ENCODE peak calls at places on chromosomes 11 and 22, in four cellular contexts. One of them, this sample, is unnamed.

GRCh38 chr22:38203090-38203810 is 1.5 kb downstream of the MAFF start:
- DNase-seq in stomach: peak; percentile 85
- DNase-seq in Panc1: no peak
- DNase-seq in K562: peak; percentile 49
- DNase-seq in this sample: peak; percentile 78

GRCh38 chr11:2300936-2301630 is 635 bp downstream of the C11orf21 start:
- DNase-seq in stomach: peak; percentile 23
- DNase-seq in Panc1: no peak
- DNase-seq in K562: no peak
- DNase-seq in this sample: no peak

GRCh38 chr11:8768625-8769333 is 86.2 kb downstream of the RPL27A start:
- DNase-seq in stomach: peak; percentile 55
- DNase-seq in Panc1: peak; percentile 50
- DNase-seq in K562: peak; percentile 61
- DNase-seq in this sample: no peak

GRCh38 chr22:43520632-43521039 is 108.8 kb downstream of the MPPED1 start:
- DNase-seq in stomach: no peak
- DNase-seq in Panc1: no peak
- DNase-seq in K562: no peak
- DNase-seq in this sample: no peak

GRCh38 chr11:94948070-94948617 is 25.2 kb downstream of the CWC15 start:
- DNase-seq in stomach: no peak
- DNase-seq in Panc1: no peak
- DNase-seq in K562: peak; percentile 29
- DNase-seq in this sample: no peak

GRCh38 chr11:106231591-106231990 is 154.1 kb downstream of the AASDHPPT start:
- DNase-seq in stomach: no peak
- DNase-seq in Panc1: no peak
- DNase-seq in K562: no peak
- DNase-seq in this sample: no peak

GRCh38 chr11:121741316-121741715 is 288.5 kb upstream of the SORL1-AS1 start:
- DNase-seq in stomach: no peak
- DNase-seq in Panc1: no peak
- DNase-seq in K562: no peak
- DNase-seq in this sample: no peak

GRCh38 chr11:36492724-36493304 is 17.3 kb downstream of the TRAF6 start:
- DNase-seq in stomach: no peak
- DNase-seq in Panc1: peak; percentile 42
- DNase-seq in K562: peak; percentile 71
- DNase-seq in this sample: no peak

GRCh38 chr11:116638463-116638862 is 134.3 kb downstream of the BUD13 start:
- DNase-seq in stomach: no peak
- DNase-seq in Panc1: no peak
- DNase-seq in K562: no peak
- DNase-seq in this sample: no peak

GRCh38 chr22:32202539-32203180 is 2.2 kb downstream of the RFPL2 start:
- DNase-seq in stomach: peak; percentile 52
- DNase-seq in Panc1: no peak
- DNase-seq in K562: peak; percentile 22
- DNase-seq in this sample: peak; percentile 53

GRCh38 chr11:9396752-9397151 is 12.3 kb downstream of the IPO7 start:
- DNase-seq in stomach: no peak
- DNase-seq in Panc1: no peak
- DNase-seq in K562: no peak
- DNase-seq in this sample: no peak

GRCh38 chr11:111591187-111591960 is 10.9 kb upstream of the SIK2 start:
- DNase-seq in stomach: no peak
- DNase-seq in Panc1: no peak
- DNase-seq in K562: no peak
- DNase-seq in this sample: no peak

GRCh38 chr11:86670179-86670578 is 2.2 kb downstream of the ME3 start:
- DNase-seq in stomach: no peak
- DNase-seq in Panc1: no peak
- DNase-seq in K562: no peak
- DNase-seq in this sample: no peak

GRCh38 chr22:34055525-34056200 is 135.4 kb upstream of the LARGE1 start:
- DNase-seq in stomach: peak; percentile 28
- DNase-seq in Panc1: no peak
- DNase-seq in K562: peak; percentile 2
- DNase-seq in this sample: no peak

GRCh38 chr11:131095501-131096185 is 179.4 kb upstream of the SNX19 start:
- DNase-seq in stomach: no peak
- DNase-seq in Panc1: no peak
- DNase-seq in K562: no peak
- DNase-seq in this sample: no peak

GRCh38 chr11:119093951-119094815 is 7.5 kb downstream of the DPAGT1 start:
- DNase-seq in stomach: peak; percentile 37
- DNase-seq in Panc1: no peak
- DNase-seq in K562: peak; percentile 60
- DNase-seq in this sample: peak; percentile 14

GRCh38 chr22:17119481-17120202 is 1.5 kb downstream of the TMEM121B start:
- DNase-seq in stomach: no peak
- DNase-seq in Panc1: no peak
- DNase-seq in K562: peak; percentile 56
- DNase-seq in this sample: no peak

GRCh38 chr11:43574949-43575915 is 105.3 kb upstream of the HSD17B12 start:
- DNase-seq in stomach: no peak
- DNase-seq in Panc1: no peak
- DNase-seq in K562: no peak
- DNase-seq in this sample: no peak

GRCh38 chr11:120646206-120646605 is 134.7 kb downstream of the GRIK4 start:
- DNase-seq in stomach: no peak
- DNase-seq in Panc1: no peak
- DNase-seq in K562: no peak
- DNase-seq in this sample: no peak

GRCh38 chr22:35657571-35658312 is 9.5 kb downstream of the APOL6 start:
- DNase-seq in stomach: no peak
- DNase-seq in Panc1: no peak
- DNase-seq in K562: peak; percentile 12
- DNase-seq in this sample: no peak

GRCh38 chr22:36419177-36419911 is 31.6 kb upstream of the MYH9 start:
- DNase-seq in stomach: no peak
- DNase-seq in Panc1: no peak
- DNase-seq in K562: peak; percentile 80
- DNase-seq in this sample: no peak

GRCh38 chr11:85310479-85310878 is 316.7 kb downstream of the DLG2 start:
- DNase-seq in stomach: no peak
- DNase-seq in Panc1: no peak
- DNase-seq in K562: no peak
- DNase-seq in this sample: no peak

GRCh38 chr11:122632178-122632824 is 23.2 kb upstream of the UBASH3B start:
- DNase-seq in stomach: no peak
- DNase-seq in Panc1: no peak
- DNase-seq in K562: no peak
- DNase-seq in this sample: no peak

GRCh38 chr11:8832571-8833260 is 78.3 kb upstream of the AKIP1 start:
- DNase-seq in stomach: peak; percentile 35
- DNase-seq in Panc1: no peak
- DNase-seq in K562: no peak
- DNase-seq in this sample: no peak

GRCh38 chr11:116976941-116977570 is 121.2 kb downstream of the SIK3 start:
- DNase-seq in stomach: no peak
- DNase-seq in Panc1: no peak
- DNase-seq in K562: no peak
- DNase-seq in this sample: no peak

GRCh38 chr11:91261513-91261912 is 963.1 kb upstream of the FAT3 start:
- DNase-seq in stomach: no peak
- DNase-seq in Panc1: no peak
- DNase-seq in K562: no peak
- DNase-seq in this sample: no peak

GRCh38 chr11:12079726-12080556 is 30.4 kb upstream of the MICAL2 start:
- DNase-seq in stomach: peak; percentile 50
- DNase-seq in Panc1: peak; percentile 87
- DNase-seq in K562: no peak
- DNase-seq in this sample: no peak

GRCh38 chr22:24107668-24108067 is 73.6 kb upstream of the SUSD2 start:
- DNase-seq in stomach: peak; percentile 61
- DNase-seq in Panc1: no peak
- DNase-seq in K562: no peak
- DNase-seq in this sample: peak; percentile 85

GRCh38 chr22:39226353-39226752 is 18.4 kb downstream of the PDGFB start:
- DNase-seq in stomach: no peak
- DNase-seq in Panc1: no peak
- DNase-seq in K562: no peak
- DNase-seq in this sample: no peak

GRCh38 chr11:2100361-2101170 is 38.6 kb downstream of the IGF2 start:
- DNase-seq in stomach: peak; percentile 71
- DNase-seq in Panc1: no peak
- DNase-seq in K562: peak; percentile 18
- DNase-seq in this sample: no peak

GRCh38 chr11:1797391-1798125 is 33.8 kb upstream of the CTSD start:
- DNase-seq in stomach: peak; percentile 10
- DNase-seq in Panc1: no peak
- DNase-seq in K562: no peak
- DNase-seq in this sample: no peak

GRCh38 chr11:66288138-66288865 is 641 bp downstream of the YIF1A start:
- DNase-seq in stomach: no peak
- DNase-seq in Panc1: no peak
- DNase-seq in K562: no peak
- DNase-seq in this sample: no peak

GRCh38 chr11:109939176-109939810 is 153.9 kb upstream of the ZC3H12C start:
- DNase-seq in stomach: no peak
- DNase-seq in Panc1: peak; percentile 67
- DNase-seq in K562: peak; percentile 72
- DNase-seq in this sample: peak; percentile 29

GRCh38 chr11:66277475-66278391 is at the start of gene CNIH2:
- DNase-seq in stomach: peak; percentile 39
- DNase-seq in Panc1: no peak
- DNase-seq in K562: peak; percentile 47
- DNase-seq in this sample: no peak

GRCh38 chr11:43517518-43517917 is 158.8 kb downstream of the TTC17 start:
- DNase-seq in stomach: no peak
- DNase-seq in Panc1: no peak
- DNase-seq in K562: no peak
- DNase-seq in this sample: no peak

DNA sequence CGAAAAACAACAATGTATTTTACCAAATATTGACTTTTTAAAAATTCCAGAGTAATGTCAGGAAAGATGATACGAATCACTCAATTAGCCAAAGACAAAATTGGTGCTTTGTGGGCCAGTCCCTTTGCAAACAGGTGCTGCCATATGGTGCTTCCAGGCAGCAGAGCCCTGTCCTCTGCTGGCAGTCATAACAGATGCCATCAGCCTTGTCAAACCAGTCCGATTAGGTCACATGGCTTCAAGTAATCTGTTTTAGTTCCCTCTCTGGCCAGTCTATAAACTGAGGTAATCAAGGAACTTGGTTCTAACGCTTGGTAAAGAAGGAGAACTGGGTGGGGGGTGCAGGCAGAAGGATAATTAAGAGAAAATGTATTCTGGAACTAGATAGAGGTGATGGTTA is 49.1 kb upstream of the CAPRIN1 start:
- DNase-seq in stomach: peak; percentile 57
- DNase-seq in Panc1: no peak
- DNase-seq in K562: no peak
- DNase-seq in this sample: peak; percentile 84
- H3K4me1 ChIP-seq in stomach: peaks cover 7% of the 10 kb centered on the region
- H3K4me1 ChIP-seq in Panc1: peaks cover 5% of the 10 kb centered on the region
- H3K4me1 ChIP-seq in K562: peaks cover 9% of the 10 kb centered on the region
- H3K4me1 ChIP-seq in this sample: no peaks in the 10 kb centered on the region

GRCh38 chr11:62556872-62557631 is 10.4 kb upstream of the AHNAK start:
- DNase-seq in stomach: no peak
- DNase-seq in Panc1: no peak
- DNase-seq in K562: peak; percentile 51
- DNase-seq in this sample: no peak
- TF ChIP-seq POLR2AphosphoS5 in stomach: no peak
- TF ChIP-seq POLR2AphosphoS5 in Panc1: peak; percentile 15
- TF ChIP-seq POLR2AphosphoS5 in K562: no peak
- TF ChIP-seq POLR2AphosphoS5 in this sample: no peak

GRCh38 chr11:64918056-64918455 is 1.0 kb upstream of the ATG2A start:
- DNase-seq in stomach: no peak
- DNase-seq in Panc1: no peak
- DNase-seq in K562: peak; percentile 65
- DNase-seq in this sample: no peak
- H3K27ac ChIP-seq in stomach: peak overlapping the region; percentile 76
- H3K27ac ChIP-seq in Panc1: peak overlapping the region; percentile 97
- H3K27ac ChIP-seq in K562: peak overlapping the region; percentile 64
- H3K27ac ChIP-seq in this sample: peak overlapping the region; percentile 71

GRCh38 chr11:76872959-76873827 is 12.5 kb downstream of the ACER3 start:
- DNase-seq in stomach: no peak
- DNase-seq in Panc1: no peak
- DNase-seq in K562: peak; percentile 19
- DNase-seq in this sample: no peak
- H3K4me1 ChIP-seq in stomach: no peaks in the 10 kb centered on the region
- H3K4me1 ChIP-seq in Panc1: no peaks in the 10 kb centered on the region
- H3K4me1 ChIP-seq in K562: no peaks in the 10 kb centered on the region
- H3K4me1 ChIP-seq in this sample: no peaks in the 10 kb centered on the region

This sample was measured in prostate gland.